ENCODE peak calls at places on chromosome 21, in four cellular contexts. One of them, this sample, is unnamed.

GRCh38 chr21:40754466-40754865 is 92.5 kb downstream of the DSCAM start:
- DNase-seq in GM12878: no peak
- DNase-seq in HL-60: no peak
- DNase-seq in K562: no peak
- DNase-seq in this sample: no peak

GRCh38 chr21:33943293-33943692 is 27.7 kb upstream of the ATP5PO start:
- DNase-seq in HL-60: no peak
- DNase-seq in GM12878: no peak
- DNase-seq in K562: no peak
- DNase-seq in this sample: no peak

GRCh38 chr21:43613755-43614638 is 45.3 kb downstream of the HSF2BP start:
- DNase-seq in HL-60: no peak
- DNase-seq in GM12878: peak
- DNase-seq in K562: peak
- DNase-seq in this sample: peak

GRCh38 chr21:41759926-41760325 is 6.9 kb downstream of the RIPK4 start:
- DNase-seq in K562: no peak
- DNase-seq in GM12878: no peak
- DNase-seq in HL-60: no peak
- DNase-seq in this sample: no peak

GRCh38 chr21:45977396-45977795 is 4.2 kb upstream of the COL6A1 start:
- DNase-seq in HL-60: no peak
- DNase-seq in K562: no peak
- DNase-seq in GM12878: no peak
- DNase-seq in this sample: no peak

GRCh38 chr21:38438476-38438893 is 59.8 kb downstream of the ERG start:
- DNase-seq in HL-60: peak
- DNase-seq in K562: no peak
- DNase-seq in GM12878: no peak
- DNase-seq in this sample: no peak

GRCh38 chr21:38993561-38993960 is 187.8 kb downstream of the ETS2 start:
- DNase-seq in HL-60: no peak
- DNase-seq in K562: no peak
- DNase-seq in GM12878: no peak
- DNase-seq in this sample: no peak

GRCh38 chr21:32771134-32771523 is 426 bp downstream of the PAXBP1 start:
- DNase-seq in K562: peak
- DNase-seq in GM12878: no peak
- DNase-seq in HL-60: no peak
- DNase-seq in this sample: peak

GRCh38 chr21:45739218-45740087 is 95.9 kb downstream of the PCBP3 start:
- DNase-seq in K562: no peak
- DNase-seq in GM12878: no peak
- DNase-seq in HL-60: no peak
- DNase-seq in this sample: no peak

GRCh38 chr21:15788847-15789548 is 59.2 kb downstream of the USP25 start:
- DNase-seq in K562: no peak
- DNase-seq in HL-60: no peak
- DNase-seq in GM12878: no peak
- DNase-seq in this sample: no peak

GRCh38 chr21:38097789-38098188 is 159.0 kb upstream of the KCNJ15 start:
- DNase-seq in K562: no peak
- DNase-seq in HL-60: no peak
- DNase-seq in GM12878: no peak
- DNase-seq in this sample: no peak

GRCh38 chr21:44347911-44348451 is 5.4 kb upstream of the TRPM2 start:
- DNase-seq in HL-60: no peak
- DNase-seq in GM12878: no peak
- DNase-seq in K562: no peak
- DNase-seq in this sample: no peak

GRCh38 chr21:42233067-42233981 is 14.4 kb downstream of the ABCG1 start:
- DNase-seq in K562: peak
- DNase-seq in HL-60: peak
- DNase-seq in GM12878: peak
- DNase-seq in this sample: peak

GRCh38 chr21:42142598-42142997 is 71.5 kb downstream of the UMODL1 start:
- DNase-seq in GM12878: no peak
- DNase-seq in HL-60: no peak
- DNase-seq in K562: no peak
- DNase-seq in this sample: no peak

GRCh38 chr21:44878053-44878982 is 4.8 kb upstream of the PTTG1IP start:
- DNase-seq in HL-60: peak
- DNase-seq in GM12878: no peak
- DNase-seq in K562: no peak
- DNase-seq in this sample: no peak

GRCh38 chr21:45187646-45188045 is 100.0 kb downstream of the POFUT2 start:
- DNase-seq in K562: no peak
- DNase-seq in GM12878: no peak
- DNase-seq in HL-60: no peak
- DNase-seq in this sample: no peak

GRCh38 chr21:44065428-44065827 is 41.8 kb upstream of the PWP2 start:
- DNase-seq in HL-60: peak
- DNase-seq in GM12878: no peak
- DNase-seq in K562: no peak
- DNase-seq in this sample: no peak

GRCh38 chr21:31180256-31181088 is 142.2 kb upstream of the KRTAP19-8 start:
- DNase-seq in GM12878: no peak
- DNase-seq in K562: peak
- DNase-seq in HL-60: no peak
- DNase-seq in this sample: peak

GRCh38 chr21:44454747-44455523 is at the start of gene LRRC3:
- DNase-seq in HL-60: peak
- DNase-seq in K562: peak
- DNase-seq in GM12878: peak
- DNase-seq in this sample: peak

GRCh38 chr21:29403291-29403690 is 104.6 kb downstream of the BACH1 start:
- DNase-seq in HL-60: no peak
- DNase-seq in K562: no peak
- DNase-seq in GM12878: no peak
- DNase-seq in this sample: no peak

GRCh38 chr21:40166291-40166843 is 299.1 kb downstream of the PCP4 start:
- DNase-seq in HL-60: no peak
- DNase-seq in K562: no peak
- DNase-seq in GM12878: no peak
- DNase-seq in this sample: no peak

GRCh38 chr21:29691616-29692491 is 247.9 kb downstream of the GRIK1 start:
- DNase-seq in K562: no peak
- DNase-seq in GM12878: no peak
- DNase-seq in HL-60: no peak
- DNase-seq in this sample: no peak

GRCh38 chr21:46438241-46438640 is 20.4 kb upstream of the DIP2A start:
- DNase-seq in HL-60: no peak
- DNase-seq in K562: no peak
- DNase-seq in GM12878: no peak
- DNase-seq in this sample: no peak

GRCh38 chr21:25427828-25428227 is 179.5 kb downstream of the MRPL39 start:
- DNase-seq in K562: no peak
- DNase-seq in HL-60: no peak
- DNase-seq in GM12878: no peak
- DNase-seq in this sample: no peak

DNA sequence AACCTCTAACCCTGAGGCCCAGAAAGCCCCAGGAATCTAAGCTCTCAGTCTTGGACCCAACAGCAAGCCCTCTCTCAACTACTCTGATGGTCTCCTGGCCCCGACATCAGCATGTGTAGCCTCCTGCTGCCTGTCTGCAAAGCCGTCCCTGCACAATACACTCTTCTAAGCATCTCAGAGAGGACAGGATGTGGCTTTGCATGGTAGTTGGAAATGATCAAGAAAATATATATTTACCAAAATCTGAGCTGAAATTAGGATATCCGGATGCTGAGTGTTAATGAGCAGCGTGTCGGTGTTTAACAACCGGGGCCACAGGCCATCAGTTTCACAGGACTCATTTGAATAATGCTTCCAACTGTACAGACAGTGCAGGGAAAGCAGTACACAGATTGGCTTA is 59.1 kb upstream of the SIM2 start:
- DNase-seq in GM12878: no peak
- DNase-seq in K562: no peak
- DNase-seq in HL-60: no peak
- DNase-seq in this sample: no peak
- TF ChIP-seq SPI1 in GM12878: no peak
- TF ChIP-seq SPI1 in K562: no peak
- TF ChIP-seq SPI1 in HL-60: no peak
- TF ChIP-seq SPI1 in this sample: no peak

GRCh38 chr21:20276377-20276776 is 721.8 kb upstream of the NCAM2 start:
- DNase-seq in GM12878: no peak
- DNase-seq in K562: no peak
- DNase-seq in HL-60: no peak
- DNase-seq in this sample: no peak

GRCh38 chr21:20272791-20273362 is 725.3 kb upstream of the NCAM2 start:
- DNase-seq in K562: no peak
- DNase-seq in GM12878: no peak
- DNase-seq in HL-60: no peak
- DNase-seq in this sample: no peak

GRCh38 chr21:20276954-20277353 is 721.3 kb upstream of the NCAM2 start:
- DNase-seq in HL-60: no peak
- DNase-seq in K562: no peak
- DNase-seq in GM12878: no peak
- DNase-seq in this sample: no peak
- TF ChIP-seq SPI1 in HL-60: no peak
- TF ChIP-seq SPI1 in K562: no peak
- TF ChIP-seq SPI1 in GM12878: no peak
- TF ChIP-seq SPI1 in this sample: no peak

GRCh38 chr21:35478096-35479080 is 429.3 kb upstream of the RUNX1 start:
- DNase-seq in K562: no peak
- DNase-seq in GM12878: no peak
- DNase-seq in HL-60: no peak
- DNase-seq in this sample: no peak
- TF ChIP-seq SPI1 in K562: no peak
- TF ChIP-seq SPI1 in GM12878: no peak
- TF ChIP-seq SPI1 in HL-60: no peak
- TF ChIP-seq SPI1 in this sample: peak

GRCh38 chr21:28124541-28124940 is 868.1 kb downstream of the LTN1 start:
- DNase-seq in HL-60: no peak
- DNase-seq in K562: no peak
- DNase-seq in GM12878: no peak
- DNase-seq in this sample: no peak
- TF ChIP-seq SPI1 in HL-60: no peak
- TF ChIP-seq SPI1 in K562: no peak
- TF ChIP-seq SPI1 in GM12878: no peak
- TF ChIP-seq SPI1 in this sample: no peak